ENCODE peak calls at places on chromosomes 7 and 10, in nine cellular contexts. Q is retina; J is smooth muscle cell of the brain vasculature; I is stimulated activated CD4-positive, alpha-beta T cell treated with anti-CD3 and anti-CD28 coated beads, Interleukin-1b, Interleukin-23, amount 100 ng/mL, for 1 hour; E is NCI-H69; W is mammary epithelial cell; N is coronary artery; L is colonic mucosa; Y is NCI-H510A treated with DMSO at 0.1 percent for 48 hours. S is an unnamed sample.

GRCh38 chr7:150838965-150839650 is 13.2 kb upstream of the AOC1 start:
- DNase-seq in E (no peak), Q (no peak), N (peak), Y (no peak), I (no peak), J (no peak), L (no peak), W (peak), S (peak)

GRCh38 chr7:3300221-3300650 is 816 bp upstream of the SDK1 start:
- DNase-seq in J (no peak), Y (no peak), L (no peak), W (no peak), E (peak), N (peak), Q (peak), I (no peak), S (no peak)

GRCh38 chr7:22732556-22733126 is 5.6 kb downstream of the IL6 start:
- DNase-seq in J (no peak), L (no peak), W (peak), N (no peak), Y (peak), E (peak), I (no peak), Q (no peak), S (no peak)

GRCh38 chr7:85119934-85120333 is 66.9 kb downstream of the SEMA3D start:
- DNase-seq in J (no peak), N (no peak), Y (no peak), E (no peak), L (no peak), I (no peak), Q (no peak), W (no peak), S (no peak)

GRCh38 chr10:5035356-5035755 is 31.7 kb upstream of the AKR1C2 start:
- DNase-seq in E (no peak), I (no peak), J (no peak), W (no peak), Y (no peak), L (peak), Q (no peak), N (no peak), S (no peak)

GRCh38 chr10:99339077-99339476 is 9.9 kb downstream of the CNNM1 start:
- DNase-seq in W (peak), Y (no peak), E (peak), N (no peak), Q (no peak), L (no peak), J (no peak), I (no peak), S (no peak)

GRCh38 chr7:69399038-69399800 is 199.1 kb upstream of the AUTS2 start:
- DNase-seq in Y (no peak), I (no peak), J (no peak), L (no peak), W (no peak), N (no peak), E (peak), Q (no peak), S (no peak)

GRCh38 chr10:125689955-125690569 is 7.1 kb upstream of the TEX36 start:
- DNase-seq in E (peak), L (no peak), W (no peak), I (no peak), N (no peak), Y (peak), Q (no peak), J (no peak), S (no peak)

GRCh38 chr10:102300289-102300843 is 55.0 kb downstream of the GBF1 start:
- DNase-seq in J (no peak), I (no peak), E (no peak), Q (no peak), W (no peak), Y (no peak), N (no peak), L (no peak), S (no peak)

GRCh38 chr7:131502810-131503545 is 53.5 kb downstream of the PODXL start:
- DNase-seq in E (peak), Y (peak), J (peak), N (no peak), W (no peak), I (no peak), L (no peak), Q (no peak), S (no peak)

GRCh38 chr7:112022128-112022527 is 184.1 kb downstream of the DOCK4 start:
- DNase-seq in E (peak), Y (no peak), I (no peak), L (peak), J (no peak), W (no peak), N (no peak), Q (no peak), S (no peak)

GRCh38 chr10:44972874-44973306 is 5.7 kb downstream of the DEPP1 start:
- DNase-seq in J (no peak), N (no peak), Y (no peak), L (no peak), Q (no peak), I (no peak), E (no peak), W (no peak), S (no peak)

GRCh38 chr10:122530177-122530576 is 30.4 kb upstream of the DMBT1 start:
- DNase-seq in I (no peak), Y (no peak), L (no peak), W (no peak), J (no peak), N (no peak), E (no peak), Q (no peak), S (no peak)